ENCODE peak calls at places on chromosomes 1 and 21, in seven cellular contexts. N is MCF 10A; Z is neural crest cell; A is CD8-positive, alpha-beta T cell; H is fibroblast of mammary gland; I is dorsolateral prefrontal cortex; K is Calu3. Y is an unnamed sample.

GRCh38 chr1:151221616-151222015 is 23.3 kb downstream of the PIP5K1A start:
- DNase-seq in N (peak), I (no peak), A (no peak), H (peak), Z (no peak), K (no peak), Y (no peak)

GRCh38 chr1:93416183-93416582 is 31.7 kb upstream of the FNBP1L start:
- DNase-seq in H (no peak), N (no peak), Z (no peak), I (no peak), K (no peak), A (no peak), Y (no peak)

GRCh38 chr1:46131093-46131492 is 1.3 kb downstream of the PIK3R3 start:
- DNase-seq in H (no peak), I (no peak), N (peak), Z (no peak), K (no peak), A (no peak), Y (no peak)

GRCh38 chr1:109396971-109397370 is 747 bp downstream of the SORT1 start:
- DNase-seq in A (no peak), N (no peak), K (no peak), Z (no peak), I (no peak), H (no peak), Y (no peak)

GRCh38 chr1:110176299-110176956 is 26.1 kb downstream of the SLC6A17 start:
- DNase-seq in N (peak), A (no peak), K (peak), Z (no peak), I (no peak), H (no peak), Y (no peak)

GRCh38 chr21:29155118-29155932 is 24.9 kb downstream of the MAP3K7CL start:
- DNase-seq in K (peak), A (no peak), Z (peak), N (peak), I (no peak), H (peak), Y (no peak)

GRCh38 chr1:180155202-180155682 is 573 bp downstream of the QSOX1 start:
- DNase-seq in Z (peak), H (no peak), A (peak), I (no peak), N (peak), K (peak), Y (no peak)

GRCh38 chr1:107626075-107626796 is 338.7 kb downstream of the VAV3 start:
- DNase-seq in H (no peak), N (no peak), Z (no peak), K (no peak), I (no peak), A (no peak), Y (no peak)

GRCh38 chr21:34861302-34861701 is 187.8 kb downstream of the RUNX1 start:
- DNase-seq in K (no peak), H (no peak), N (no peak), Z (no peak), A (no peak), I (no peak), Y (no peak)

GRCh38 chr21:32185726-32186125 is 93.1 kb downstream of the MIS18A start:
- DNase-seq in H (no peak), K (no peak), Z (no peak), N (no peak), I (no peak), A (no peak), Y (no peak)

GRCh38 chr1:6185635-6186382 is 5.7 kb upstream of the CHD5 start:
- DNase-seq in A (no peak), N (peak), Z (no peak), I (no peak), K (no peak), H (peak), Y (no peak)

GRCh38 chr1:97906567-97907228 is 14.1 kb downstream of the DPYD start:
- DNase-seq in K (peak), N (peak), A (no peak), Z (no peak), I (no peak), H (peak), Y (no peak)

GRCh38 chr21:32772281-32773047 is 909 bp upstream of the PAXBP1 start:
- DNase-seq in H (peak), N (peak), K (peak), A (peak), I (no peak), Z (no peak), Y (no peak)

GRCh38 chr1:22861764-22862440 is 110.8 kb downstream of the LACTBL1 start:
- DNase-seq in H (peak), N (peak), I (peak), Z (peak), A (no peak), K (peak), Y (no peak)

GRCh38 chr1:185823471-185823870 is 89.3 kb downstream of the HMCN1 start:
- DNase-seq in I (no peak), A (no peak), N (no peak), Z (no peak), H (peak), K (no peak), Y (no peak)

GRCh38 chr1:184929711-184930202 is 44.6 kb downstream of the NIBAN1 start:
- DNase-seq in A (no peak), K (peak), H (no peak), I (no peak), Z (no peak), N (peak), Y (no peak)

GRCh38 chr1:63087966-63088365 is 234.4 kb upstream of the FOXD3 start:
- DNase-seq in K (no peak), N (no peak), Z (peak), H (no peak), A (no peak), I (no peak), Y (no peak)

GRCh38 chr21:19510057-19510456 is 1106.5 kb upstream of the TMPRSS15 start:
- DNase-seq in H (no peak), A (no peak), N (no peak), Z (no peak), K (no peak), I (no peak), Y (no peak)

GRCh38 chr1:244084763-244085162 is 33.7 kb downstream of the ZBTB18 start:
- DNase-seq in N (no peak), K (no peak), H (no peak), Z (no peak), A (no peak), I (no peak), Y (no peak)

GRCh38 chr1:30101477-30102227 is 621.7 kb downstream of the MATN1 start:
- DNase-seq in N (peak), I (no peak), H (no peak), Z (no peak), K (peak), A (no peak), Y (no peak)

GRCh38 chr1:225655509-225656258 is 2.8 kb upstream of the ENAH start:
- DNase-seq in H (peak), I (peak), Z (no peak), A (no peak), K (peak), N (peak), Y (no peak)

GRCh38 chr1:35838693-35839245 is 31.0 kb downstream of the AGO4 start:
- DNase-seq in N (no peak), I (no peak), H (peak), K (no peak), Z (no peak), A (no peak), Y (no peak)

GRCh38 chr1:6343506-6344405 is 49.8 kb downstream of the ACOT7 start:
- DNase-seq in H (peak), K (peak), A (peak), I (peak), Z (peak), N (peak), Y (peak)

DNA sequence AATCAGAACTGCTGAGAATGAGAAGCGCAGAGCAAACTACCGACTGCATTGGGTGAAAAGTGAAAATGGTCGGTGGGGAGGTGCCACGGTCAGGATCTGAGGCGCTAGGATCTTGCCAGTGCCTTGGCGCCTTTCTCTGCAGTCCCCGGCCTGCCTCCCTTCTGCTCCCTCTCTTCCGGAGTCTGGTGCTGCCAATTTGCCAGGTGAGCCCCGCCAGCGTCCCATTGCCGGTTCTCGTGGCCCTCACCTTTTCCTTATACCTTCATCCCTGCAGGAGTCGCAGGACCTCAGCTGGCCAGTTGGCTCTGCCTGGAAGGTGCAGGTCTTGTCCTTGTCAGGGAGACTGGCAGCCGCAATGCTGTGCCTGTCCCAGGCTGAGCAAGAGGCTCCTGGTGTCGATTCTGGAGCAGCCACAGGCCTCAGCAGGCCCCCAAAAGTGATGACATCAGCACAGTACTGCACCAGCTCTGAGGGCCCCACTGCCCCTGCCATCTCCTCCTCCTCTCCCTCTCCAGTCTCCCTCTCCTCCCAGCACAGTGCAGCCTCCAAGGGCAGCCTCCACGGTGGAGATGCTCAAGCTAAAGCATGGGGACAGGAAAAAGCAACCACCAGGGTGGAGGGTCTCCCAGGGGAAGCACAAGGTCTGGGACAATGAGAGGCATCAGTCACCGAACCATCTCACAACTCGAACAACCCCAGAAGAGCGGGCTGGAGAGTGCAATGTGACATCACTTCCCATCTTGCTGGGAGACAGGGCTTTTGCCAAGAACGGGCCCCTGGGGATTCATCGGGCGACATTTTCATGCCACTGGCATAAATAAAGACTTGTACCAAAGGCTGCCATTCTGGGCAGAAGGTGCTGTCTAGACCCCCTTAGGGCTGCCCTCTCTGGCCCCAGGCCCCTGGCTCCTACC is 37.1 kb upstream of the H6PD start:
- DNase-seq in N (no peak), K (no peak), A (no peak), I (no peak), Z (no peak), H (peak), Y (no peak)
- TF ChIP-seq CTCF in N (no peak), K (no peak), A (no peak), I (no peak), Z (no peak), H (no peak), Y (no peak)

GRCh38 chr21:44932366-44933181 is 7.3 kb upstream of the SLX9 start:
- DNase-seq in Z (peak), A (peak), K (peak), N (no peak), I (no peak), H (no peak), Y (peak)
- TF ChIP-seq CTCF in Z (peak), A (peak), K (peak), N (peak), I (peak), H (peak), Y (peak)

GRCh38 chr21:36171327-36171726 is 14.7 kb downstream of the DOP1B start:
- DNase-seq in N (no peak), I (no peak), K (no peak), A (no peak), H (no peak), Z (no peak), Y (no peak)

GRCh38 chr21:36170823-36171222 is 14.2 kb downstream of the DOP1B start:
- DNase-seq in I (no peak), H (no peak), K (no peak), Z (no peak), A (no peak), N (no peak), Y (no peak)

GRCh38 chr21:36171741-36172331 is 15.2 kb downstream of the DOP1B start:
- DNase-seq in K (no peak), I (no peak), Z (no peak), N (no peak), H (no peak), A (no peak), Y (no peak)

GRCh38 chr21:36166705-36167104 is 10.1 kb downstream of the DOP1B start:
- DNase-seq in A (no peak), Z (no peak), I (no peak), H (no peak), N (no peak), K (no peak), Y (no peak)

DNA sequence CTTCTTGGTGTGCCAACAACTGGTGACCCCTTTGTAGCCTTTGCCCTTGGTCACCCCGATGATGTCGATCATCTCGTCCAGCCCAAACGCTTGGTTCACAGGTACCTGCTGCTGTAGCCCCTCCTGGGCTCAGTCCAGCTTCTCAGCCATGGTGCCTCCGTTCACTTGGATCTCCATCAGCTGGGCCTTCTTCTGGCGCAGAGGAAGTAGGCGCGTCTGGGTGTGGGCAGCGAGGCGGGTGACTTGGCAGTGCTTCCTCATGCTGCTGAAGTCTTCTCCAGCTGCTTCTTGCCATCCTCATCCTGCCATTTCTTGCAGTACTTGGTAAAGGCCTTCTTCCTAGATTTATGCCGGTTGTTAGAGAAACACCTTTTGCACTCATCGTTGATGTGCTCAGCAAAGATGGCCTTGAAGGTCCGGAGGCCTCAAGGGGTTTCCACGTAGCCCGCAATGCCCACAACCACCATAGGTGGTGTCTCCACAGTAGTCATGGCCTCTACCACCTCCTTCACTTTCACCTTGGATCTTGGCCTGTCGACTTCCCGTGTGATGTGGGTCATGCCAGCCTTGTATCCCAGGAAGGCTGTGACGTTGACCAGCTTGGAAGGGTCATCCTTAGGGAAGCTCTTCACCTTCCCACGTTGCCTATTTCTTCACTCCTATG is 13.0 kb downstream of the DOP1B start:
- DNase-seq in N (no peak), Z (no peak), H (no peak), I (no peak), K (no peak), A (no peak), Y (no peak)
- TF ChIP-seq CTCF in N (no peak), Z (no peak), H (peak), I (no peak), K (no peak), A (no peak), Y (no peak)

GRCh38 chr1:209784276-209785169 is at the start of gene C1orf74:
- DNase-seq in Z (peak), K (peak), N (peak), H (peak), A (peak), I (peak), Y (peak)
- TF ChIP-seq CTCF in Z (no peak), K (no peak), N (no peak), H (no peak), A (no peak), I (no peak), Y (no peak)

DNA sequence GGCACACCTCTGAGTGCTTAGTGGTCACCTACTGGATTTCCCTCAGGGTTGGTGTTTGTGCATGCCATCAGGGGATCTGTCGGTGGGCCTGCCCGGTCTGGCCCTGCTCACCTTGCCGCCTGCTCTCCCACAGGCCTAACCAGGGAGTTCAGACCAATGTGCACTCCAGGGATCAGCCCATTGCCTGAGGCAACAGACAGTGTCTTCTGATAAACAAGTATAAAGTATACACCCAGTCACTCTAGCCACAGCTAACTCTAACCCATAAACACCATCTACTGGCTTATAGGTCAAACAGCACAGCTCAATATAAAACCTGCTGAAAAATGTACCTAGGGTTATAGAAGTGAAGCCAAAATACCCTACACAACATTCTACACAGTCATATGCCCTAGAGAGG is 1300.0 kb downstream of the PLA2G4A start:
- DNase-seq in K (no peak), N (peak), I (no peak), Z (no peak), A (no peak), H (peak), Y (no peak)
- TF ChIP-seq CTCF in K (no peak), N (no peak), I (no peak), Z (no peak), A (no peak), H (peak), Y (peak)

GRCh38 chr1:154935749-154936415 is 637 bp downstream of the PMVK start:
- DNase-seq in H (no peak), Z (no peak), I (no peak), K (peak), A (no peak), N (no peak), Y (no peak)

GRCh38 chr1:154937051-154937987 is 800 bp upstream of the PMVK start:
- DNase-seq in H (peak), I (peak), A (peak), Z (no peak), N (peak), K (peak), Y (peak)

GRCh38 chr1:154934358-154934948 is 2.1 kb downstream of the PMVK start:
- DNase-seq in H (no peak), N (no peak), I (no peak), K (no peak), Z (no peak), A (no peak), Y (no peak)

GRCh38 chr1:154937988-154938386 is 1.5 kb upstream of the PMVK start:
- DNase-seq in I (no peak), K (no peak), A (no peak), N (no peak), Z (no peak), H (no peak), Y (no peak)

GRCh38 chr1:154936416-154937050 is at the start of gene PMVK:
- DNase-seq in I (peak), K (peak), H (peak), A (peak), N (peak), Z (peak), Y (peak)
- TF ChIP-seq CTCF in I (peak), K (peak), H (peak), A (no peak), N (peak), Z (peak), Y (peak)

GRCh38 chr1:100883963-100884362 is 10.7 kb downstream of the EXTL2 start:
- DNase-seq in K (peak), I (no peak), Z (no peak), A (no peak), H (peak), N (peak), Y (no peak)
- TF ChIP-seq CTCF in K (no peak), I (no peak), Z (no peak), A (no peak), H (peak), N (peak), Y (no peak)

GRCh38 chr1:222818171-222818570 is 3.3 kb downstream of the DISP1 start:
- DNase-seq in H (no peak), I (no peak), A (no peak), K (no peak), Z (no peak), N (no peak), Y (no peak)
- TF ChIP-seq CTCF in H (no peak), I (no peak), A (no peak), K (no peak), Z (no peak), N (no peak), Y (no peak)

GRCh38 chr1:90114521-90115141 is 119.7 kb downstream of the ZNF326 start:
- DNase-seq in I (no peak), N (peak), K (peak), A (no peak), H (peak), Z (no peak), Y (no peak)
- TF ChIP-seq CTCF in I (peak), N (peak), K (no peak), A (peak), H (peak), Z (peak), Y (peak)